ENCODE peak calls at places on chromosomes 4 and X, in five cellular contexts. One of them, this sample, is unnamed. For H3K4me1, the result is how much of the 10 kb centered on the place peaks cover.

GRCh38 chrX:19839770-19840254 is 47.6 kb downstream of the SH3KBP1 start:
- DNase-seq in upper lobe of left lung: no peak
- DNase-seq in right lobe of liver: no peak
- DNase-seq in mammary epithelial cell: peak
- DNase-seq in cardiac muscle cell: no peak
- DNase-seq in this sample: no peak

GRCh38 chr4:3644849-3645627 is 112.8 kb upstream of the LRPAP1 start:
- DNase-seq in cardiac muscle cell: no peak
- DNase-seq in right lobe of liver: no peak
- DNase-seq in upper lobe of left lung: peak
- DNase-seq in mammary epithelial cell: no peak
- DNase-seq in this sample: no peak

GRCh38 chrX:54564942-54565341 is 34.9 kb downstream of the GNL3L start:
- DNase-seq in right lobe of liver: no peak
- DNase-seq in cardiac muscle cell: no peak
- DNase-seq in upper lobe of left lung: no peak
- DNase-seq in mammary epithelial cell: no peak
- DNase-seq in this sample: no peak

GRCh38 chr4:25092139-25092538 is 61.4 kb upstream of the LGI2 start:
- DNase-seq in cardiac muscle cell: no peak
- DNase-seq in mammary epithelial cell: no peak
- DNase-seq in right lobe of liver: no peak
- DNase-seq in upper lobe of left lung: no peak
- DNase-seq in this sample: no peak

GRCh38 chrX:43562372-43562771 is 93.7 kb upstream of the MAOA start:
- DNase-seq in cardiac muscle cell: no peak
- DNase-seq in upper lobe of left lung: no peak
- DNase-seq in mammary epithelial cell: no peak
- DNase-seq in right lobe of liver: no peak
- DNase-seq in this sample: no peak

GRCh38 chrX:18674417-18674787 is 2.5 kb upstream of the RS1 start:
- DNase-seq in cardiac muscle cell: no peak
- DNase-seq in right lobe of liver: peak
- DNase-seq in mammary epithelial cell: no peak
- DNase-seq in upper lobe of left lung: peak
- DNase-seq in this sample: peak

GRCh38 chr4:103648541-103648940 is 71.2 kb downstream of the TACR3 start:
- DNase-seq in upper lobe of left lung: no peak
- DNase-seq in right lobe of liver: no peak
- DNase-seq in mammary epithelial cell: no peak
- DNase-seq in cardiac muscle cell: no peak
- DNase-seq in this sample: no peak

GRCh38 chrX:25144043-25144940 is 128.5 kb upstream of the ARX start:
- DNase-seq in right lobe of liver: peak
- DNase-seq in upper lobe of left lung: no peak
- DNase-seq in mammary epithelial cell: peak
- DNase-seq in cardiac muscle cell: peak
- DNase-seq in this sample: peak

GRCh38 chrX:99703467-99703866 is 706.6 kb downstream of the PCDH19 start:
- DNase-seq in mammary epithelial cell: no peak
- DNase-seq in cardiac muscle cell: no peak
- DNase-seq in right lobe of liver: no peak
- DNase-seq in upper lobe of left lung: no peak
- DNase-seq in this sample: no peak

GRCh38 chr4:141654098-141654497 is 17.7 kb downstream of the IL15 start:
- DNase-seq in cardiac muscle cell: peak
- DNase-seq in mammary epithelial cell: no peak
- DNase-seq in right lobe of liver: peak
- DNase-seq in upper lobe of left lung: no peak
- DNase-seq in this sample: peak

GRCh38 chr4:67751260-67751659 is 2.9 kb downstream of the GNRHR start:
- DNase-seq in upper lobe of left lung: no peak
- DNase-seq in cardiac muscle cell: no peak
- DNase-seq in right lobe of liver: no peak
- DNase-seq in mammary epithelial cell: peak
- DNase-seq in this sample: no peak

GRCh38 chr4:121272526-121272925 is 108.3 kb downstream of the QRFPR start:
- DNase-seq in right lobe of liver: no peak
- DNase-seq in cardiac muscle cell: peak
- DNase-seq in mammary epithelial cell: peak
- DNase-seq in upper lobe of left lung: no peak
- DNase-seq in this sample: no peak

GRCh38 chr4:42915484-42915883 is 23.0 kb downstream of the GRXCR1 start:
- DNase-seq in upper lobe of left lung: no peak
- DNase-seq in right lobe of liver: no peak
- DNase-seq in cardiac muscle cell: no peak
- DNase-seq in mammary epithelial cell: peak
- DNase-seq in this sample: no peak

GRCh38 chr4:54384152-54384551 is 155.1 kb downstream of the PDGFRA start:
- DNase-seq in right lobe of liver: no peak
- DNase-seq in mammary epithelial cell: no peak
- DNase-seq in cardiac muscle cell: no peak
- DNase-seq in upper lobe of left lung: no peak
- DNase-seq in this sample: no peak

GRCh38 chr4:7201351-7202305 is 9.3 kb downstream of the SORCS2 start:
- DNase-seq in upper lobe of left lung: no peak
- DNase-seq in cardiac muscle cell: no peak
- DNase-seq in mammary epithelial cell: no peak
- DNase-seq in right lobe of liver: peak
- DNase-seq in this sample: peak

GRCh38 chr4:104677122-104677521 is 182.4 kb upstream of the CXXC4 start:
- DNase-seq in right lobe of liver: no peak
- DNase-seq in mammary epithelial cell: no peak
- DNase-seq in cardiac muscle cell: no peak
- DNase-seq in upper lobe of left lung: no peak
- DNase-seq in this sample: peak

GRCh38 chrX:11704725-11705495 is 39.2 kb upstream of the ARHGAP6 start:
- DNase-seq in mammary epithelial cell: no peak
- DNase-seq in upper lobe of left lung: no peak
- DNase-seq in right lobe of liver: no peak
- DNase-seq in cardiac muscle cell: peak
- DNase-seq in this sample: peak

GRCh38 chrX:16839224-16839851 is 30.8 kb downstream of the RBBP7 start:
- DNase-seq in upper lobe of left lung: no peak
- DNase-seq in mammary epithelial cell: no peak
- DNase-seq in cardiac muscle cell: no peak
- DNase-seq in right lobe of liver: no peak
- DNase-seq in this sample: no peak

GRCh38 chr4:83074086-83074704 is 39.2 kb downstream of the COPS4 start:
- DNase-seq in right lobe of liver: no peak
- DNase-seq in cardiac muscle cell: peak
- DNase-seq in upper lobe of left lung: no peak
- DNase-seq in mammary epithelial cell: peak
- DNase-seq in this sample: peak

GRCh38 chr4:129545599-129546278 is 449.8 kb downstream of the C4orf33 start:
- DNase-seq in cardiac muscle cell: peak
- DNase-seq in right lobe of liver: peak
- DNase-seq in upper lobe of left lung: no peak
- DNase-seq in mammary epithelial cell: peak
- DNase-seq in this sample: no peak

DNA sequence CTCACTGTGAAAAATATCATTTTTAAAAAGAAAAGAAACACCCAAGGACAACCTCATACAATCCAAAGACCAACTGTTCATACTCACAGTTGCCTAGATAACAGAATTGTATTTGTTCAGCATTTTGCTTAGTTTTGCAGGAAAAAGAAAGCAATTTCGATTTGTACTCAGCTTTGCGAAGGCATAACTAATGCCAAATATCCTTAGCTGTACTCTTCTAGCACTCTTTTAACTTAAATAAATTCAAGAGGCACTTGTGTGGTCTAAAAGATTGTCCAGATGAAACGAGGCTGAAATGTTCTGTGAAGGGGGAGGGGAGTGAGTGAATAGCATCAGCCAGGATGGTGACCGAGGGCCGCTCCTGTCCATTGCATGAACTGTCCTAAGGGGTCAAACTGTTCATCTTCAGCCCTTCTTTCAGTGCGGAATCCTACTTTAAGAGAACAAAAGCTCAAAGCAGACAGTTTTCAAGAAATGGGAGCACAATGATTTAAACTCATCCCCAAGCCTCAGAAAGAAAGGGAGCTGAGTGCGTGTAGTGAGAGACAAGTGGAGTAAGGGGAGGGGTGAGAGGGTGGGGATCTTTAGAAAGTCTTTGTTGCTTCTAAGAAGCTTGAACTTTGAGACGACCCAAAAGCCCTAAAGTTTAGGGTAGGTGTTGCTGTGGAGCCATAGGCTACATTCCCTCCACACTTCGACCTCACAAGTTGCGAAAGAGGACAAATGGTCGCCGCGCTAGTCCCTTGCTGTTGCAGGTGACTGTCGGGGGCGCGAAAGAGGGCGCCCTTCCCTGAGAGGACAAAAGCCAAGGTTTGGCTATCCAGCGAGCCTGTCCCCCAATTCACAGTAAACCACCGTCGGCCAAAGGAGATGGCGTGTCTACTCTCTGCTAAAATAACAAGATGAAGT is 4.0 kb upstream of the NEUROG2 start:
- DNase-seq in mammary epithelial cell: no peak
- DNase-seq in right lobe of liver: no peak
- DNase-seq in upper lobe of left lung: no peak
- DNase-seq in cardiac muscle cell: no peak
- DNase-seq in this sample: peak
- H3K4me1 ChIP-seq in mammary epithelial cell: under half
- H3K4me1 ChIP-seq in right lobe of liver: under half
- H3K4me1 ChIP-seq in upper lobe of left lung: under half
- H3K4me1 ChIP-seq in cardiac muscle cell: under half
- H3K4me1 ChIP-seq in this sample: under half

GRCh38 chr4:94304365-94304971 is 38.2 kb downstream of the HPGDS start:
- DNase-seq in upper lobe of left lung: no peak
- DNase-seq in mammary epithelial cell: peak
- DNase-seq in right lobe of liver: no peak
- DNase-seq in cardiac muscle cell: peak
- DNase-seq in this sample: no peak
- TF ChIP-seq CTCF in upper lobe of left lung: peak
- TF ChIP-seq CTCF in mammary epithelial cell: peak
- TF ChIP-seq CTCF in right lobe of liver: peak
- TF ChIP-seq CTCF in cardiac muscle cell: peak
- TF ChIP-seq CTCF in this sample: peak

GRCh38 chrX:110211340-110211739 is 106.5 kb downstream of the AMMECR1 start:
- DNase-seq in mammary epithelial cell: no peak
- DNase-seq in right lobe of liver: no peak
- DNase-seq in cardiac muscle cell: no peak
- DNase-seq in upper lobe of left lung: no peak
- DNase-seq in this sample: no peak
- H3K27ac ChIP-seq in mammary epithelial cell: peak
- H3K27ac ChIP-seq in right lobe of liver: no peak
- H3K27ac ChIP-seq in cardiac muscle cell: no peak
- H3K27ac ChIP-seq in upper lobe of left lung: no peak
- H3K27ac ChIP-seq in this sample: no peak

DNA sequence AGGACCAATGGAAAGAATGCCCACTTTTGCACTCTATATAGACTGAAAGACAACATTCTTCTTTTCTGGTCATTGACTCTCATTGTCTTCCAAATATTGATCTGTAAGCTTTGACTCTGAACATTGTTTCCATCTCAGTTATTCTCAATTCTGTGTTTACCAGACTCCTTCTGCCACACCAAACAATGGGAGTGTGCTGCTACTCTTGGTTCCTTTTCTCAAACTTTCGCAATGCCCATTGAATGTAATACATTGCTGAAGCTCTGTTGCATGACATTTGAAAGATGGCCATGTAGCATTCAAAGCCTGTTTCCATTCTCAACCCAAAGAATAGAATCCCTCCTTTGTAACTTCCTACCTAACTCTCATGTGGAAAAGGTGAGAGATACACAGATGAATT is 136.2 kb downstream of the BTC start:
- DNase-seq in right lobe of liver: no peak
- DNase-seq in upper lobe of left lung: no peak
- DNase-seq in cardiac muscle cell: no peak
- DNase-seq in mammary epithelial cell: no peak
- DNase-seq in this sample: no peak
- H3K4me1 ChIP-seq in right lobe of liver: under half
- H3K4me1 ChIP-seq in upper lobe of left lung: under half
- H3K4me1 ChIP-seq in cardiac muscle cell: under half
- H3K4me1 ChIP-seq in mammary epithelial cell: under half
- H3K4me1 ChIP-seq in this sample: under half

DNA sequence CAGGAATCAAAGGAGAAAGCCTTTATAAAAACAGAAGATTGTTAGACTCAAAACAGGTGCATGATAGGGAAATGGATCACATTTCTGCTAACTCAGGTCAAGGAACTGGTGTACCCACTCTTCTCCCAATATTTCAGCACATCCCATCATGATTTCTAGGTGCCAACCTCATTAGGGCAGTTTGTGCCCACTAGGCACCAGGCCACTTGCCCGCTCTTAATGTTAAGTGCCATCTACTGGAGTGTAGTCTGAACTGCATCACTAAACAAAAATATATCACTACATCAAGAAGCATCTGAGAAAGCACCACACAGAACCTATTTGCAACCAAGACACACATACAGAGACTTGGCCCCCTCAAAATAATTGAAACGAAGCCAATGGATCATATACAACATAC is 140.4 kb upstream of the GRID2 start:
- DNase-seq in mammary epithelial cell: peak
- DNase-seq in upper lobe of left lung: no peak
- DNase-seq in cardiac muscle cell: peak
- DNase-seq in right lobe of liver: no peak
- DNase-seq in this sample: no peak
- TF ChIP-seq CTCF in mammary epithelial cell: peak
- TF ChIP-seq CTCF in upper lobe of left lung: peak
- TF ChIP-seq CTCF in cardiac muscle cell: peak
- TF ChIP-seq CTCF in right lobe of liver: peak
- TF ChIP-seq CTCF in this sample: peak

DNA sequence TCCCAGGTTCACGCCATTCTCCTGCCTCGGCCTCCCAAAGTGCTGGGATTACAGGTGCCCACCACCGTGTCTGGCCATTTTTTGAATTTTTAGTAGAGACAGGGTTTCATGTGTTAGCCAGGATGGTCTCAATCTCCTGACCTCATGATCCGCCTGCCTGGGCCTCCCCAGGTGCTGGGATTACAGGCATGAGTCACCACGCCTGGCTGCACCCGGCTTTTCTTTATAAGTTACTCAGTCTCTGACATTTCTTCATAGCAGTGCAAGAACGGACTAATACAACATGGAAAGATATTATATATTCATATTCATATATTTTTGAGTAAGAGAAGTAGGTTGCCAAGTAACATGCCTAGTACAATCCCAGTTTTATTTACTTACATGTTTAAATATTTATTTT is 22.9 kb downstream of the SHROOM3 start:
- DNase-seq in upper lobe of left lung: peak
- DNase-seq in mammary epithelial cell: peak
- DNase-seq in cardiac muscle cell: peak
- DNase-seq in right lobe of liver: no peak
- DNase-seq in this sample: peak
- H3K27ac ChIP-seq in upper lobe of left lung: no peak
- H3K27ac ChIP-seq in mammary epithelial cell: peak
- H3K27ac ChIP-seq in cardiac muscle cell: no peak
- H3K27ac ChIP-seq in right lobe of liver: no peak
- H3K27ac ChIP-seq in this sample: peak